ENCODE peak calls at places on chromosomes 2 and 18, in eight cellular contexts. A is sigmoid colon, E is IMR-90, V is A549, K is uterus, H is ovary, U is tibial nerve, D is breast epithelium. W is an unnamed sample. For H3K4me1, the result is how much of the 10 kb centered on the place peaks cover.

GRCh38 chr2:163132850-163133249 is 294.3 kb upstream of the KCNH7 start:
- DNase-seq in A (no peak), H (no peak), V (peak), U (no peak), E (peak), D (no peak), K (no peak), W (no peak)

GRCh38 chr18:23534276-23534675 is 31.0 kb downstream of the RMC1 start:
- DNase-seq in A (no peak), U (no peak), H (no peak), V (no peak), E (no peak), D (no peak), K (no peak), W (no peak)

GRCh38 chr18:3217930-3218647 is 1.7 kb downstream of the MYOM1 start:
- DNase-seq in K (no peak), V (peak), A (no peak), H (no peak), E (no peak), D (no peak), U (no peak), W (no peak)

GRCh38 chr18:27185025-27185763 is at the start of gene CHST9:
- DNase-seq in E (no peak), U (no peak), D (no peak), V (no peak), A (no peak), H (no peak), K (no peak), W (no peak)

GRCh38 chr18:51051105-51051712 is 21.2 kb downstream of the SMAD4 start:
- DNase-seq in H (no peak), D (no peak), E (peak), V (peak), K (no peak), A (no peak), U (no peak), W (no peak)

GRCh38 chr2:45168731-45169338 is 159.6 kb upstream of the SIX2 start:
- DNase-seq in A (no peak), H (no peak), E (no peak), V (peak), U (no peak), D (no peak), K (no peak), W (no peak)

GRCh38 chr2:43103093-43103404 is 123.4 kb downstream of the ZFP36L2 start:
- DNase-seq in V (no peak), U (no peak), H (no peak), E (no peak), D (no peak), A (no peak), K (no peak), W (no peak)

GRCh38 chr2:10318345-10318744 is 15.6 kb downstream of the HPCAL1 start:
- DNase-seq in H (no peak), U (no peak), K (no peak), D (no peak), E (no peak), V (no peak), A (no peak), W (no peak)

GRCh38 chr2:106566050-106566449 is 78.9 kb downstream of the CD8B2 start:
- DNase-seq in A (no peak), K (peak), V (no peak), E (peak), D (no peak), H (no peak), U (no peak), W (no peak)

GRCh38 chr2:202327887-202328286 is 48.2 kb upstream of the BMPR2 start:
- DNase-seq in V (no peak), H (no peak), D (no peak), A (no peak), E (no peak), K (no peak), U (no peak), W (no peak)

GRCh38 chr2:230219419-230220331 is at the start of gene SP110:
- DNase-seq in A (peak), K (peak), D (peak), E (peak), H (peak), V (peak), U (peak), W (peak)

GRCh38 chr2:226643550-226644275 is 155.9 kb downstream of the IRS1 start:
- DNase-seq in E (no peak), K (no peak), H (no peak), A (no peak), U (no peak), V (no peak), D (no peak), W (no peak)

GRCh38 chr2:151186011-151186410 is 75.7 kb downstream of the RBM43 start:
- DNase-seq in K (no peak), U (no peak), D (no peak), E (no peak), A (no peak), H (no peak), V (no peak), W (no peak)

GRCh38 chr2:150485871-150486538 is 1.5 kb downstream of the RND3 start:
- DNase-seq in H (peak), V (peak), K (peak), D (peak), U (peak), E (peak), A (peak), W (no peak)

GRCh38 chr18:76256897-76257500 is 238.0 kb downstream of the ZNF516 start:
- DNase-seq in E (peak), U (peak), V (peak), D (no peak), K (peak), A (no peak), H (peak), W (no peak)

DNA sequence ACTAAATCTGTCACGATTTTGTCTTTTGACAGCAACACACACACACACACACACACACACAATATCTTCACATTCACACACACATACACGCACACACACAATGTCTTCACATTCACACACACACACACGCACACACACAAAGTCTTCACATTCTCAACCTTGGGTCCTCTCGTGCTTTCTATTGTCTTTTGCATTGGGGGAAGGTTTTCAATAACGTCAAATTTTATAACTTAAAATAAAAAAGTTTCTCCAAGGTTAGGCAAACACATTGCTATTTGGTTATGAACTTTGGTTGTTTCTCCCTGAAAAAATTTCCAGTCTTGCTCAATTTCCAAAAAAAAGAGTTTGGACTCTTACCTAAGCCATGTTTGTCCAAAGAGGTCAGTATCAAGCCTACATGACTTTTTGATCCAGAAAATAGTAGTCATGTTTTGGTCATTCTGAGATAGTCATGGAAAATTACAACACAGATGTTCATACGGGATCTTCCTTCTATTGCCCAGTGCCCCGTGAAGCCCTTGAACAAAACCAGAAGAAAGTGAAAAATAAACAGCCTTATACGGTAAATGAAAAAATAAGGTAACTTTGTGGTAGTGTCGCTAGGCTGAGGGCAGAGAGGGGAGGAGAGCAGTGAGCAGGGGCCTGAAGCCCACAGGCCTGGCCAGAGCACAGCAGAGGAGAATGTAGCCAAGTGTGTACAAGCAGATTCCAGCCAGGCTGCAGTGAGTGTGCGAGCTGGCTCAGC is 542.8 kb upstream of the ID2 start:
- DNase-seq in U (peak), A (peak), H (peak), E (peak), V (no peak), D (no peak), K (peak), W (no peak)
- TF ChIP-seq POLR2A in U (no peak), A (no peak), H (peak), E (no peak), V (no peak), D (no peak), K (no peak), W (no peak)

DNA sequence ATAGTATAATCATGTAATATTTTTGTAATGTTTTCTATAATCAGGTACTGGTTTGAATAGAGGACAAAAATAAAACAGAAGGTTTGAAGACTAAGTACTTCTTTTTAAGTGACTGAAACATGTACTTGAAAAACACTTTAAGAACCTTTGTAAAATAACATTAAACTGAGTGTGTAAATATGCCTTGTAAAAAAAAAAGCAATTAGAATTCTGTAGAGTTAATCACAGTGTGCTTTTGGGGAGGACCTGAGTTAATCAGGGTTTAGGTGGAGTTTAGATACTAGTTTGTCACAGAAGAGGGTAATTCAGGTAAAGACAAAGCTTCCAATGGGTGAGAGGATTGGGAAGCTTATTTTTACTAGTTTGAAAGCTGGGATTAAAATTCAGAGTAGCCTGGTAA is 10.3 kb downstream of the MBD5 start:
- DNase-seq in E (no peak), K (no peak), V (no peak), D (no peak), H (no peak), A (no peak), U (no peak), W (no peak)
- H3K4me1 ChIP-seq in E (under half), K (under half), V (under half), D (under half), H (under half), A (under half), U (under half), W (under half)

GRCh38 chr2:28905533-28905932 is 11.1 kb downstream of the WDR43 start:
- DNase-seq in E (no peak), A (no peak), D (no peak), V (no peak), H (no peak), U (no peak), K (no peak), W (no peak)

GRCh38 chr2:28904802-28905499 is 10.5 kb downstream of the WDR43 start:
- DNase-seq in U (no peak), V (no peak), H (no peak), K (no peak), D (no peak), E (no peak), A (no peak), W (no peak)

GRCh38 chr2:28908172-28908571 is 13.7 kb downstream of the WDR43 start:
- DNase-seq in V (no peak), U (no peak), K (no peak), H (no peak), E (no peak), A (no peak), D (no peak), W (no peak)

GRCh38 chr2:28906376-28906775 is 11.9 kb downstream of the WDR43 start:
- DNase-seq in A (no peak), V (no peak), E (peak), D (no peak), K (no peak), U (no peak), H (no peak), W (no peak)

GRCh38 chr2:28906821-28907220 is 12.4 kb downstream of the WDR43 start:
- DNase-seq in E (no peak), H (no peak), A (no peak), U (no peak), V (no peak), K (no peak), D (no peak), W (no peak)
- TF ChIP-seq POLR2A in E (no peak), H (no peak), A (no peak), U (no peak), V (no peak), K (no peak), D (no peak), W (no peak)

GRCh38 chr2:128554151-128554769 is 235.6 kb upstream of the HS6ST1 start:
- DNase-seq in H (no peak), U (no peak), D (no peak), E (no peak), A (no peak), V (no peak), K (no peak), W (no peak)

GRCh38 chr2:128557069-128557468 is 238.4 kb upstream of the HS6ST1 start:
- DNase-seq in H (no peak), E (no peak), K (no peak), D (no peak), A (no peak), U (no peak), V (no peak), W (no peak)

GRCh38 chr2:128557841-128558241 is 239.2 kb upstream of the HS6ST1 start:
- DNase-seq in E (peak), V (no peak), U (peak), K (no peak), A (no peak), H (no peak), D (no peak), W (no peak)

GRCh38 chr2:128555433-128555832 is 236.8 kb upstream of the HS6ST1 start:
- DNase-seq in E (no peak), U (no peak), A (no peak), H (no peak), D (no peak), K (no peak), V (no peak), W (no peak)

GRCh38 chr2:128556633-128557032 is 238.0 kb upstream of the HS6ST1 start:
- DNase-seq in U (no peak), K (no peak), E (no peak), V (no peak), A (no peak), D (no peak), H (no peak), W (no peak)
- H3K4me1 ChIP-seq in U (under half), K (under half), E (under half), V (under half), A (under half), D (under half), H (under half), W (under half)

W was measured in esophagus squamous epithelium.